ENCODE peak calls at places on chromosomes 5 and 9, in nine cellular contexts. R, V, S, Z, T, N, X, Q and A are unnamed samples.

GRCh38 chr5:172140866-172141265 is 47.2 kb downstream of the STK10 start:
- DNase-seq in R (no peak), V (no peak), S (no peak), Z (no peak), T (no peak), N (no peak), X (no peak), Q (no peak), A (no peak)

GRCh38 chr9:36950389-36950788 is 83.7 kb downstream of the PAX5 start:
- DNase-seq in R (no peak), V (no peak), S (no peak), Z (no peak), T (no peak), N (no peak), X (no peak), Q (no peak), A (no peak)

GRCh38 chr5:179795049-179795862 is 1.5 kb downstream of the LTC4S start:
- DNase-seq in R (no peak), V (no peak), S (no peak), Z (peak), T (peak), N (no peak), X (no peak), Q (no peak), A (no peak)

GRCh38 chr5:15524712-15525111 is 24.7 kb downstream of the FBXL7 start:
- DNase-seq in R (no peak), V (no peak), S (no peak), Z (no peak), T (no peak), N (no peak), X (no peak), Q (no peak), A (no peak)

GRCh38 chr5:72557576-72558336 is 50.5 kb upstream of the ZNF366 start:
- DNase-seq in R (no peak), V (no peak), S (no peak), Z (no peak), T (no peak), N (no peak), X (no peak), Q (no peak), A (no peak)

GRCh38 chr9:85425153-85425611 is 316.6 kb downstream of the AGTPBP1 start:
- DNase-seq in R (no peak), V (peak), S (peak), Z (peak), T (peak), N (peak), X (peak), Q (peak), A (peak)

GRCh38 chr5:67732921-67733320 is 482.6 kb upstream of the PIK3R1 start:
- DNase-seq in R (no peak), V (no peak), S (no peak), Z (no peak), T (no peak), N (no peak), X (no peak), Q (no peak), A (no peak)

GRCh38 chr5:79168031-79168430 is 56.4 kb downstream of the BHMT start:
- DNase-seq in R (no peak), V (no peak), S (no peak), Z (no peak), T (no peak), N (no peak), X (no peak), Q (no peak), A (no peak)

GRCh38 chr9:129497837-129498450 is 123.0 kb downstream of the C9orf50 start:
- DNase-seq in R (no peak), V (no peak), S (no peak), Z (no peak), T (no peak), N (no peak), X (no peak), Q (peak), A (peak)

GRCh38 chr9:113879318-113879717 is 3.2 kb downstream of the ZNF618 start:
- DNase-seq in R (no peak), V (no peak), S (no peak), Z (no peak), T (no peak), N (no peak), X (no peak), Q (no peak), A (no peak)

GRCh38 chr9:113875917-113876805 is at the start of gene ZNF618:
- DNase-seq in R (no peak), V (peak), S (peak), Z (peak), T (peak), N (peak), X (peak), Q (peak), A (peak)

GRCh38 chr9:113873926-113874325 is 2.2 kb upstream of the ZNF618 start:
- DNase-seq in R (no peak), V (no peak), S (no peak), Z (no peak), T (no peak), N (no peak), X (no peak), Q (no peak), A (no peak)

GRCh38 chr9:113875420-113875916 is 641 bp upstream of the ZNF618 start:
- DNase-seq in R (no peak), V (no peak), S (peak), Z (no peak), T (no peak), N (no peak), X (peak), Q (no peak), A (no peak)

DNA sequence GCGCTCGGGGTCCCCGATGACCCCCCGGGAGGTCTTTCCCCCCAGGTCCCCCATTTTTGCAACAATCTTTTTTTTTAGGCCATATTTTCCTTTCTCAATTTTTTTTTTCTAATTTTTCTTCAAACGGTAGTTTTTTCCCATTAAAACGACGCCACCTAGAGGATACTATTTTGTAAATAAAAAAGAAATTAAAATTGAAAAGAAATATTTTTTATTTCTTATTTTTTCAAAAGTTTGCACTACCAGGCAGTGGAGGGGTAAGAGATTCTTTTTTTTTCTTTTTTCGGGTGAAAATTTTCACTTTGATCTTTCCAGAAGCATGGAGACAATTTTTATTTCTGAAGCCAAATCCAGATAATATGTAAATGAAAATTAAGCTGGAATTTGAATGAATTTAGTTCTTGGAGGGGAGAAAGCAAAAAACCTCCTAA is 712 bp downstream of the ZNF618 start:
- DNase-seq in R (no peak), V (no peak), S (no peak), Z (no peak), T (no peak), N (no peak), X (peak), Q (no peak), A (no peak)
- TF ChIP-seq CTCF in R (peak), V (peak), S (peak), Z (peak), T (no peak), N (peak), X (peak), Q (peak), A (peak)

GRCh38 chr5:149005077-149005892 is 57.6 kb downstream of the SH3TC2 start:
- DNase-seq in R (no peak), V (no peak), S (peak), Z (no peak), T (peak), N (peak), X (no peak), Q (no peak), A (no peak)

GRCh38 chr5:149004559-149004958 is 58.3 kb downstream of the SH3TC2 start:
- DNase-seq in R (no peak), V (no peak), S (no peak), Z (no peak), T (no peak), N (no peak), X (no peak), Q (no peak), A (no peak)

GRCh38 chr5:149002761-149003689 is 59.8 kb downstream of the SH3TC2 start:
- DNase-seq in R (no peak), V (no peak), S (no peak), Z (peak), T (no peak), N (peak), X (peak), Q (no peak), A (no peak)

GRCh38 chr5:149011084-149011483 is 51.8 kb downstream of the SH3TC2 start:
- DNase-seq in R (no peak), V (no peak), S (no peak), Z (peak), T (peak), N (peak), X (no peak), Q (no peak), A (no peak)

DNA sequence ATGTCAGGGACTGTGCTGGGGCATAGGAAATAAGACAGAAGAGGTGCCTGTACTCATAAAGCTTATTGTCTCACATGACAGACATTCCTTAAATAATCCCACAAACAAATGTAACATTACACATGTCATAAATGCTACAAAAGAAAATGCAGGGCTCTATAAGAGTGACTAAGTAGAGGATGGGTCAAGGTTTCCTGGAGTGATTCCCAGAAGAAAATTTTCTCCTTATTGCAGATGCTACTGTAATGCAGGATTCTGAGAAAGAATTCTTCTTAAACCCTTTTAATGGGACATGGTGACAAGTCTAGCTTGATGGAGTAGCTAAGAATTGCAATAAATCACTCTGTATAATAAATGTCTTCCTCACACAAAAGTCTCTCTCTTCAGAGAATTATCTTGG is 55.7 kb downstream of the SH3TC2 start:
- DNase-seq in R (no peak), V (no peak), S (no peak), Z (no peak), T (no peak), N (no peak), X (peak), Q (no peak), A (no peak)
- TF ChIP-seq CTCF in R (no peak), V (no peak), S (no peak), Z (no peak), T (no peak), N (no peak), X (no peak), Q (no peak), A (no peak)

GRCh38 chr5:132116072-132116471 is 42.5 kb downstream of the CSF2 start:
- DNase-seq in R (no peak), V (no peak), S (no peak), Z (no peak), T (no peak), N (no peak), X (no peak), Q (no peak), A (no peak)
- TF ChIP-seq CTCF in R (no peak), V (no peak), S (no peak), Z (no peak), T (no peak), N (no peak), X (no peak), Q (no peak), A (no peak)

GRCh38 chr9:99197124-99197630 is 24.6 kb downstream of the ALG2 start:
- DNase-seq in R (no peak), V (no peak), S (no peak), Z (no peak), T (no peak), N (no peak), X (no peak), Q (no peak), A (no peak)
- TF ChIP-seq CTCF in R (no peak), V (no peak), S (no peak), Z (no peak), T (no peak), N (no peak), X (no peak), Q (no peak), A (no peak)

DNA sequence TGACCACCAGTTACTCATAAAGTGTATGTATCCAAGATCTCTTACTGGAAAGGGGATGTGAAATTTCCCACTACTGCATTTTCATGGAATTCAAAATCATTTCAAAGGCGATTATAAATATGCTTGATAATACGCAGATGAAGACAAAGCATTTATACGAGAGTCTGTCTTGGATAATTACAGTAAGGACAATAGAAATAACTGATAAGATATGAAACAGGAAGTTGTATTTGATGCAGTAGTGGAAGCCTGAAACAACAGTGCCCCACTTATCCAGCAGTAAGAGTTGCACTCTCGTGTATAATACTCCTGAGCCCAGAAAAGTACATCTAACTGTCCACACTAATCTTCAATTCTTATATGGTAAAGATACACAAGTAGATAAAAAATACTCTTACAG is 188.7 kb upstream of the POU5F2 start:
- DNase-seq in R (no peak), V (no peak), S (no peak), Z (no peak), T (no peak), N (no peak), X (no peak), Q (no peak), A (no peak)
- TF ChIP-seq CTCF in R (no peak), V (no peak), S (no peak), Z (no peak), T (no peak), N (no peak), X (no peak), Q (no peak), A (no peak)